ENCODE peak calls at places on chromosomes 1 and 21, in seven cellular contexts. V, C, D, G, A, U and N are unnamed samples.

GRCh38 chr1:85850238-85850637 is 142.0 kb upstream of the ZNHIT6 start:
- DNase-seq in V (no peak), C (peak), D (no peak), G (no peak), A (no peak), U (no peak), N (peak)

GRCh38 chr21:37564924-37565529 is 198.5 kb downstream of the DYRK1A start:
- DNase-seq in V (no peak), C (no peak), D (peak), G (no peak), A (no peak), U (no peak), N (no peak)

GRCh38 chr1:36322085-36322785 is 1.2 kb downstream of the EVA1B start:
- DNase-seq in V (no peak), C (no peak), D (no peak), G (peak), A (no peak), U (no peak), N (no peak)

GRCh38 chr1:116476321-116476720 is 94.5 kb downstream of the CD58 start:
- DNase-seq in V (no peak), C (no peak), D (no peak), G (no peak), A (no peak), U (no peak), N (no peak)

GRCh38 chr1:118429856-118430255 is 244.8 kb upstream of the SPAG17 start:
- DNase-seq in V (no peak), C (no peak), D (no peak), G (no peak), A (no peak), U (no peak), N (no peak)

GRCh38 chr1:89995595-89996397 is 886 bp downstream of the ZNF326 start:
- DNase-seq in V (no peak), C (no peak), D (no peak), G (no peak), A (no peak), U (no peak), N (no peak)

GRCh38 chr1:212487774-212488435 is 55.2 kb downstream of the NENF start:
- DNase-seq in V (no peak), C (no peak), D (no peak), G (no peak), A (no peak), U (no peak), N (no peak)

GRCh38 chr21:17343055-17343454 is 169.8 kb upstream of the CXADR start:
- DNase-seq in V (no peak), C (no peak), D (no peak), G (no peak), A (no peak), U (no peak), N (no peak)

GRCh38 chr1:28156821-28157220 is 19.7 kb downstream of the PTAFR start:
- DNase-seq in V (no peak), C (no peak), D (no peak), G (no peak), A (no peak), U (no peak), N (no peak)

GRCh38 chr1:55315552-55315951 is 100.4 kb upstream of the USP24 start:
- DNase-seq in V (no peak), C (no peak), D (no peak), G (no peak), A (no peak), U (no peak), N (no peak)

GRCh38 chr1:60634106-60634505 is 448.3 kb upstream of the NFIA start:
- DNase-seq in V (no peak), C (no peak), D (no peak), G (no peak), A (no peak), U (no peak), N (no peak)

GRCh38 chr1:60639287-60639686 is 443.1 kb upstream of the NFIA start:
- DNase-seq in V (no peak), C (no peak), D (no peak), G (no peak), A (no peak), U (no peak), N (no peak)

DNA sequence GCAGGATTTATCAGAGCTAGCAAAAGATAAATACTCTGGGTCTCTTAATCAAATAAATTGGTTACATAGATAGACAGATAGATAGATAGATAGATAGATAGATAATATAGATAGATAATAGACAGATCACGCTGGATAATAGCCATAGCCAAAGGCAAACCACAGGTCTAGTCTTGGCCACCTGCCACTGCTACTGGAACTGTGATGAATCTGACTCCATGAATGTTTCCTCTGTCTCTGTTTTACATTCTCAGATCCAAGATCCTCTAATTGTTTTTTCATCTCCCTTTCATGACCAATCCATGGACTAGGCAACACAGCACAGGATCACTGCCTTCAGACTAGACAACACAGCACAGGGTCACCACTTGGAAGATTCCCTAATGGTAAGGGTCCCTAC is 444.7 kb upstream of the NFIA start:
- DNase-seq in V (no peak), C (no peak), D (no peak), G (no peak), A (no peak), U (no peak), N (no peak)
- H3K27ac ChIP-seq in V (peak), C (no peak), D (no peak), G (no peak), A (no peak), U (no peak), N (peak)

GRCh38 chr1:91803847-91804545 is 82.0 kb downstream of the TGFBR3 start:
- DNase-seq in V (no peak), C (no peak), D (no peak), G (no peak), A (no peak), U (no peak), N (peak)
- H3K27ac ChIP-seq in V (no peak), C (peak), D (peak), G (no peak), A (no peak), U (no peak), N (peak)

GRCh38 chr1:39940980-39941871 is 13.7 kb upstream of the MFSD2A start:
- DNase-seq in V (no peak), C (no peak), D (no peak), G (no peak), A (peak), U (no peak), N (no peak)
- H3K27ac ChIP-seq in V (no peak), C (no peak), D (no peak), G (no peak), A (no peak), U (no peak), N (no peak)

DNA sequence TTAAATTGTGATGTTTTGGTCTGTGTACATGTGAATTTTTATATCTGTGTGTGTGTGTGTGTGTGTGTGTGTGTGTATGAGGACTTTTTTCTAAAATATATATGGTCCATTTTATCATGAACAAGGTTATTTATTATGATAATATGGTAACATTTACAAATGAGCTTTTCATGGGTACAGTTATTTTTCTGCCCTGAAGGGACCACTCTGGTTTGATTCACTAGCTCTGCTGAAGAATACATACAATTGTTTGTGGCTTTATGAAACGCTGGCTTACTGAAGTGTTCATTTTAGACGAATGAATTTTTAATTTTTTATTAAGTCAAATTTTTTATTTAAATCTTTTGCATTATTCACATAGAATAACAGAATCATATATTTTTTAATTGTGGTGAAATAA is 71.9 kb downstream of the SPATA46 start:
- DNase-seq in V (no peak), C (no peak), D (no peak), G (no peak), A (no peak), U (no peak), N (no peak)
- H3K27ac ChIP-seq in V (no peak), C (no peak), D (no peak), G (no peak), A (no peak), U (no peak), N (peak)

GRCh38 chr1:1306661-1307260 is 969 bp downstream of the ACAP3 start:
- DNase-seq in V (no peak), C (no peak), D (no peak), G (no peak), A (no peak), U (no peak), N (no peak)

GRCh38 chr1:1303736-1304135 is 4.0 kb downstream of the ACAP3 start:
- DNase-seq in V (peak), C (no peak), D (no peak), G (no peak), A (no peak), U (no peak), N (no peak)

GRCh38 chr1:1304331-1305299 is 3.1 kb downstream of the ACAP3 start:
- DNase-seq in V (peak), C (no peak), D (peak), G (peak), A (peak), U (peak), N (no peak)

GRCh38 chr1:1306070-1306660 is 1.6 kb downstream of the ACAP3 start:
- DNase-seq in V (peak), C (no peak), D (no peak), G (peak), A (no peak), U (no peak), N (no peak)

DNA sequence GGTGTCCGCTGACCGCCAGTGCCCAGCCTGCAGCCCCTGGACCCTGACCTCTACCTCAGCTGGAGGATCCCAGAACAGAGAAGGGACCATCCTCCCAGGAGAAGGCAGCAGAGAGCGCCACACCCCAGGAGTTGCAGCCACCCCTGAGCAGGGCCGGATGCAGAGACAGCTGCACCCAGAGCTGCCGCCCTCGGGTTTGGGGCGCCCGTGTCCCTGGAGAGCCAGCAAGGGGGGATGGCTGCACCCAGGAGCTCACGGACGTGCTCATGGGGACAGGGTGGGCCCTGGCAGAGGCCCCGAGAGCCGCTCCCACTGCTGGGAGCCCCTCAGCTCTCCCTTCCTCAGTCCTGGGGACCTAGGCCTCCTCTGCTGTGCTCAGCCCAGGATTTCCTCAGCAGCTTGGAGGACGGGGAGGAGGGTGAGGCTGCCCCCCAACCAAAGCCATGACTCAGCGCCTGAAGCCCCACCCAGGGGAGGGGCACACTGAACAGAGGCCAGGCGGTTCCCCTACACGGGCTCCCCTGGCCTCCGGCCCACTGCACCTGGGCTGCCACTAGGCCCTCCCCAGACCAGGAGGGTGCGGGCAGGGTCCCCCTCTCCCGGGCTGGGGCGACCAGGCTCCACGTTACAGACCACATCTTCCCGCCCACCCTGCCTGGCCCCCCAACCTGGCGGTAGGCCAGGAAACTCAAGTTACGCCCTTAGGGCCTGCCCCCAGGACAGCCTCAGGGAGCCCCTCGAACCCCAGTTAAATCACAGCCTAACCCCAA is 2.2 kb downstream of the ACAP3 start:
- DNase-seq in V (no peak), C (no peak), D (peak), G (peak), A (peak), U (no peak), N (no peak)
- H3K27ac ChIP-seq in V (peak), C (peak), D (peak), G (no peak), A (peak), U (peak), N (peak)